ENCODE peak calls at places on chromosomes 3 and 15, in four cellular contexts. E is K562, G is HepG2, F is HCT116. L is an unnamed sample.

GRCh38 chr3:25904248-25904647 is 114.4 kb downstream of the OXSM start:
- DNase-seq in E (no peak), G (no peak), F (no peak), L (peak)

GRCh38 chr3:169328471-169328870 is 335.0 kb downstream of the MECOM start:
- DNase-seq in E (no peak), G (no peak), F (no peak), L (no peak)

GRCh38 chr15:76195506-76196285 is 115.6 kb downstream of the ETFA start:
- DNase-seq in E (no peak), G (peak), F (no peak), L (no peak)

GRCh38 chr15:95086543-95087252 is 855.3 kb downstream of the MCTP2 start:
- DNase-seq in E (no peak), G (no peak), F (peak), L (no peak)

GRCh38 chr3:115989927-115990326 is 366.6 kb downstream of the GAP43 start:
- DNase-seq in E (no peak), G (no peak), F (no peak), L (no peak)

GRCh38 chr3:66555214-66555844 is 54.5 kb upstream of the LRIG1 start:
- DNase-seq in E (no peak), G (no peak), F (no peak), L (no peak)

GRCh38 chr3:45659661-45660566 is 29.3 kb upstream of the SACM1L start:
- DNase-seq in E (peak), G (peak), F (peak), L (peak)

GRCh38 chr15:69056365-69056764 is 41.9 kb downstream of the NOX5 start:
- DNase-seq in E (no peak), G (no peak), F (no peak), L (no peak)

GRCh38 chr3:184380210-184380626 is 364 bp downstream of the CHRD start:
- DNase-seq in E (peak), G (peak), F (no peak), L (peak)

GRCh38 chr15:90413411-90414379 is 25.7 kb downstream of the IQGAP1 start:
- DNase-seq in E (no peak), G (no peak), F (no peak), L (no peak)

GRCh38 chr3:178182337-178182761 is 353.9 kb upstream of the KCNMB2 start:
- DNase-seq in E (no peak), G (no peak), F (no peak), L (no peak)

GRCh38 chr3:105448338-105448982 is 81.8 kb downstream of the ALCAM start:
- DNase-seq in E (no peak), G (no peak), F (no peak), L (peak)

GRCh38 chr3:58222161-58222724 is 11.5 kb upstream of the DNASE1L3 start:
- DNase-seq in E (no peak), G (peak), F (no peak), L (no peak)

GRCh38 chr3:185400340-185400667 is 37.4 kb downstream of the MAP3K13 start:
- DNase-seq in E (no peak), G (no peak), F (no peak), L (no peak)

GRCh38 chr3:72698154-72698917 is 149.9 kb downstream of the SHQ1 start:
- DNase-seq in E (no peak), G (no peak), F (no peak), L (peak)

GRCh38 chr3:177729939-177730700 is 532.8 kb upstream of the TBL1XR1 start:
- DNase-seq in E (no peak), G (no peak), F (no peak), L (no peak)

GRCh38 chr3:188526057-188526456 is 372.1 kb downstream of the LPP start:
- DNase-seq in E (no peak), G (peak), F (no peak), L (no peak)

GRCh38 chr15:52540374-52541012 is 11.8 kb upstream of the MYO5A start:
- DNase-seq in E (no peak), G (no peak), F (no peak), L (peak)

GRCh38 chr3:22475665-22476064 is 724.7 kb upstream of the ZNF385D start:
- DNase-seq in E (no peak), G (no peak), F (no peak), L (no peak)

GRCh38 chr3:127033786-127034185 is 50.9 kb downstream of the PLXNA1 start:
- DNase-seq in E (no peak), G (no peak), F (no peak), L (no peak)

GRCh38 chr3:163809540-163809993 is 1268.7 kb downstream of the SI start:
- DNase-seq in E (no peak), G (no peak), F (no peak), L (peak)

GRCh38 chr3:14691719-14692118 is 16.8 kb downstream of the C3orf20 start:
- DNase-seq in E (no peak), G (no peak), F (no peak), L (no peak)

GRCh38 chr15:94670436-94671034 is 439.2 kb downstream of the MCTP2 start:
- DNase-seq in E (peak), G (peak), F (peak), L (peak)

GRCh38 chr3:4776399-4776979 is 202.7 kb upstream of the BHLHE40 start:
- DNase-seq in E (no peak), G (no peak), F (no peak), L (no peak)

GRCh38 chr3:127701281-127701792 is 28.6 kb downstream of the ABTB1 start:
- DNase-seq in E (peak), G (no peak), F (no peak), L (no peak)

GRCh38 chr3:190059242-190059590 is 61.5 kb downstream of the P3H2 start:
- DNase-seq in E (no peak), G (no peak), F (no peak), L (no peak)

GRCh38 chr3:184419171-184419570 is 39.3 kb downstream of the CHRD start:
- DNase-seq in E (no peak), G (no peak), F (no peak), L (no peak)

GRCh38 chr15:40922608-40923005 is 6.5 kb upstream of the DLL4 start:
- DNase-seq in E (no peak), G (no peak), F (no peak), L (no peak)

GRCh38 chr15:40925495-40925862 is 3.7 kb upstream of the DLL4 start:
- DNase-seq in E (no peak), G (no peak), F (no peak), L (peak)

GRCh38 chr15:40923551-40923950 is 5.6 kb upstream of the DLL4 start:
- DNase-seq in E (no peak), G (no peak), F (no peak), L (no peak)

GRCh38 chr15:40918799-40919392 is 10.2 kb upstream of the DLL4 start:
- DNase-seq in E (no peak), G (peak), F (no peak), L (no peak)

DNA sequence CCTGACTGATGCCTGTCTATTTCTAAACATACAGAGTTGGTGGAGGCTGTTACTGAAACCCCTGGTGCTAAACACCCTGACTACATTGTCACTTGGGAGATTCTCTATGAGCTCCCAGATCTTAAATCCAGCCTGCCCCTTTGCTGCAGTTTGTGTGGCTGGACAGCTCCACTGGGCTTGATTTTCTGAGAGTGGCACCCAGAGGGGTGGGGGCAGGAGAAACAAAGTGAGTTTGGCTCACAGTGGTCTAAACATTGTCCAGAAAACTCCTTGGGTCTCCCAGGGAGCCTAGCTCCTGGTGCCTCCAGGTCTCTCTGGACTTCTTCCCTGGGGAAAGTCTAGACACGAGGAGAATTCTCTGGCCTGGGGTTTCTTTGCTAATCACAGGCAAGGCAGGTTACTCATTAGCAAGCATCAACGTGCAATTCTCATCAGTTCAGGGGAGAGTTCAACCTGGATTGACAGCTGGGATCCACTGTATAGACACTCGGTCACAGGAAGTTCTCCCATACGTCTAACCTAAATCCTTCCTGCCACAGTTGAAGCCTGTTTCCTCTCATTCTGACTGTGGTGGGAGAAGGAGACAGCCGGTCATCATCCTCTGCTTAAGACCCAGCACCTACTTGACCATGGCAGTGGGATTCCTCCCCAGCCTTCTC is 7.1 kb upstream of the DLL4 start:
- DNase-seq in E (no peak), G (no peak), F (no peak), L (no peak)
- TF ChIP-seq REST in E (no peak), G (peak), F (no peak), L (no peak)

DNA sequence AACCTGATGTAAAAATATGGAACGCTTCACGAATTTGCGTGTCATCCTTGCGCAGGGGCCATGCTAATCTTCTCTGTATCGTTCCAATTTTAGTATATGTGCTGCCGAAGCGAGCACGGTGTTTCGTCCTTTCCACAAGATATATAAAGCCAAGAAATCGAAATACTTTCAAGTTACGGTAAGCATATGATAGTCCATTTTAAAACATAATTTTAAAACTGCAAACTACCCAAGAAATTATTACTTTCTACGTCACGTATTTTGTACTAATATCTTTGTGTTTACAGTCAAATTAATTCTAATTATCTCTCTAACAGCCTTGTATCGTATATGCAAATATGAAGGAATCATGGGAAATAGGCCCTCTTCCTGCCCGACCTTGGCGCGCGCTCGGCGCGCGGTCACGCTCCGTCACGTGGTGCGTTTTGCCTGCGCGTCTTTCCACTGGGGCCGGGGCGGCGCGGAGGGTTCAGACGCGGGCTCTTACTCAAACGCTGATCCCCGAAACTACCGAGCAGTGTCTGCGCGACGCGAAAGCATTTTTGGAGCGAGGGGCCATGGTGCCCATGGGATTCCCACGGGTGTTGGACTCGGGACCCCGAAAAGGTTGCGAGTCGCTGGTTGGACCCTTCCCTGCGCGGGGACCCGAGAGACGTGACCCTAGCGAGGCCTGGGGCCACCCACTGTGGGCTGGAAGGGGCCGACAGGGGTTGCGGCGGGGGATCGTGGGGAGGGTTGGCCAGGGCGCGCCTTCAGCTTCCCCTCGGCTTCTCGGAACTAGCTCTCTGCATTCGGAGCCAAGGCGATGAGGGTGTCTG is at the start of gene RNU6-1:
- DNase-seq in E (peak), G (peak), F (peak), L (peak)
- TF ChIP-seq REST in E (peak), G (peak), F (no peak), L (no peak)

GRCh38 chr3:2099028-2099671 is 484 bp downstream of the CNTN4 start:
- DNase-seq in E (no peak), G (no peak), F (no peak), L (peak)
- TF ChIP-seq REST in E (no peak), G (no peak), F (no peak), L (no peak)

GRCh38 chr3:50337175-50337861 is 3.3 kb downstream of the RASSF1 start:
- DNase-seq in E (peak), G (peak), F (peak), L (peak)
- TF ChIP-seq REST in E (peak), G (peak), F (no peak), L (no peak)

GRCh38 chr15:71747128-71748083 is 62.9 kb upstream of the NR2E3 start:
- DNase-seq in E (no peak), G (peak), F (peak), L (no peak)
- TF ChIP-seq REST in E (no peak), G (no peak), F (no peak), L (no peak)

DNA sequence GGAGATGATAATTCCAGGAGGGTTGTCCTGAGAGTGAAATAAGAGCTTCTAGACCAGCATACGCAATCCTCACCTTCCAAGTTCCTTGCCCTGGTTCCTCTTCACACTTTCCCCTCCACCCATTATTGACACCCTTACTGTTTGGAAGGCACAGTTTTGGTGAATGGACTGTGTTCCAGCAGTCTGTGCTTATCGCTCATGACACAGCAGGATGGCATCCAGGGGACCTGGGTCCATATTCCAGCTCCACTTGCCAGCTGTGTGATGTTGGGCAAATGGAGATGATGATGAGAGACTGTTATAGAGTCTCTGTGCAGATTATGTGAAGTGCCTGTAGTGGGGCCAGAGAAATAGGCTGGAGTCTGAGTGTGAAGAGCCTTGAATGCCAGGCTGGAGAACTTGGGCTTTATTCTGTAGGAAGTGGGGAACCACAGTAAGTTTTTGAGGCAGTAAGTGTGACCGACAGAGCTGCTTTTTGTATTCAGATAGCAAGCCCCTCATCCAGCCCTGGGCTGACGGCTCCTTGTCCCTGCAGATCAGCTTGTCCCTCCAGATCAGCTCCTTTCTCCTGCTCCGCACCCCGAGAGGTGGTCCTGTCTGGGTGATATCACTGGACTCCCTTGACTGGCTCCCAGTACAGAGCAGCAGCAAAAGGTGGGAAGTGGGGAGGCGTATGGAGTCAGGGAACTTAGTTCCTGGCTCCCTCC is 8.1 kb downstream of the KBTBD13 start:
- DNase-seq in E (no peak), G (peak), F (no peak), L (no peak)
- TF ChIP-seq REST in E (no peak), G (no peak), F (no peak), L (no peak)